ENCODE peak calls at places on chromosome 10, in six cellular contexts. O is cardiac muscle cell, I is cardiac fibroblast, V is tibial artery, Y is PC-3, X is hepatocyte. E is an unnamed sample.

GRCh38 chr10:85792533-85792858 is 574.1 kb downstream of the GRID1 start:
- DNase-seq in O (no peak), I (no peak), V (no peak), Y (no peak), X (no peak), E (no peak)

GRCh38 chr10:113094114-113094486 is 144.1 kb downstream of the TCF7L2 start:
- DNase-seq in O (no peak), I (peak), V (no peak), Y (peak), X (no peak), E (no peak)

GRCh38 chr10:4498763-4499251 is 327.2 kb upstream of the AKR1E2 start:
- DNase-seq in O (peak), I (peak), V (no peak), Y (peak), X (peak), E (no peak)

GRCh38 chr10:65751218-65751617 is 1174.6 kb upstream of the LRRTM3 start:
- DNase-seq in O (no peak), I (no peak), V (no peak), Y (peak), X (peak), E (no peak)

GRCh38 chr10:32982293-32982709 is 24.3 kb upstream of the ITGB1 start:
- DNase-seq in O (no peak), I (peak), V (no peak), Y (peak), X (peak), E (no peak)

GRCh38 chr10:96511044-96511945 is 2.4 kb downstream of the TLL2 start:
- DNase-seq in O (peak), I (peak), V (no peak), Y (peak), X (peak), E (no peak)

GRCh38 chr10:68877482-68877881 is 23.6 kb upstream of the DDX50 start:
- DNase-seq in O (no peak), I (no peak), V (no peak), Y (no peak), X (no peak), E (no peak)

GRCh38 chr10:58305821-58306220 is 29.0 kb upstream of the UBE2D1 start:
- DNase-seq in O (no peak), I (no peak), V (no peak), Y (no peak), X (no peak), E (no peak)

GRCh38 chr10:1057106-1057657 is 997 bp downstream of the WDR37 start:
- DNase-seq in O (peak), I (no peak), V (peak), Y (no peak), X (no peak), E (no peak)

GRCh38 chr10:1056326-1057105 is at the start of gene WDR37:
- DNase-seq in O (peak), I (peak), V (peak), Y (peak), X (peak), E (peak)

GRCh38 chr10:1059902-1060301 is 3.7 kb downstream of the WDR37 start:
- DNase-seq in O (no peak), I (no peak), V (no peak), Y (no peak), X (no peak), E (no peak)

GRCh38 chr10:1054684-1055083 is 1.5 kb upstream of the WDR37 start:
- DNase-seq in O (no peak), I (no peak), V (no peak), Y (no peak), X (no peak), E (no peak)

DNA sequence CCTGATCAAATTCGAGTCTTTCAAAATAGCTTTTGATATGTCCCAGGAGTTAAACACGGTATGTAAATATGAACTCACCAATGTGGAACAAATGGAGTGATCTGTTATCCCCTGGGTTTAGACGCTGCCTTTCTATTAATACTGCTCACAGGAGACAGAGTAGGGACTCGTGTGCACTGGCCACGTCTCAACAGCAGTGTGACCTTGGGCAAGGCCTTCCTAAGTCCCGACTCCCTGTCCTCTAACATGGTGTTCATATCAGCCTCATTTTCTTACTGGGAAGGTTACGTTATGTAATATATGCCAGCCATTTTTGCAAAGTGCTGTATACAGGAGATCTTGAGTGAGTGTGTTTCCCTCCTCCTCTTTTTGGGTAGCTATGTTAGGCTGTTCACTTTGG is 1.8 kb downstream of the WDR37 start:
- DNase-seq in O (no peak), I (no peak), V (no peak), Y (no peak), X (no peak), E (no peak)
- H3K4me3 ChIP-seq in O (no peak), I (no peak), V (no peak), Y (peak), X (no peak), E (peak)

GRCh38 chr10:75433216-75433615 is 1.8 kb downstream of the LRMDA start:
- DNase-seq in O (no peak), I (no peak), V (no peak), Y (no peak), X (no peak), E (no peak)
- H3K4me3 ChIP-seq in O (no peak), I (no peak), V (no peak), Y (no peak), X (no peak), E (no peak)

GRCh38 chr10:27474741-27475140 is 29.4 kb upstream of the RAB18 start:
- DNase-seq in O (no peak), I (no peak), V (no peak), Y (no peak), X (no peak), E (no peak)
- H3K4me3 ChIP-seq in O (no peak), I (no peak), V (no peak), Y (no peak), X (no peak), E (no peak)

GRCh38 chr10:122164815-122165491 is 106.1 kb upstream of the BTBD16 start:
- DNase-seq in O (no peak), I (no peak), V (no peak), Y (no peak), X (peak), E (no peak)
- H3K4me3 ChIP-seq in O (no peak), I (no peak), V (no peak), Y (no peak), X (no peak), E (no peak)